ENCODE peak calls at places on chromosomes 7 and 10, in eight cellular contexts. M is PC-3; D is naive thymus-derived CD4-positive, alpha-beta T cell; B is CD4-positive, alpha-beta T cell; O is stimulated activated CD4-positive, alpha-beta T cell treated with anti-CD3 and anti-CD28 coated beads, TNF-alpha, amount 100 ng/mL, for 24 hours; S is activated CD4-positive, CD25-positive, alpha-beta regulatory T cell; W is D721Med; Q is IMR-90. P is an unnamed sample.

GRCh38 chr10:47043928-47044544 is 132.8 kb downstream of the PTPN20 start:
- DNase-seq in M (no peak), S (no peak), B (no peak), O (no peak), Q (no peak), D (no peak), W (no peak), P (no peak)

GRCh38 chr7:150503155-150503554 is 11.5 kb upstream of the GIMAP7 start:
- DNase-seq in W (no peak), D (no peak), M (no peak), Q (no peak), O (no peak), S (no peak), B (no peak), P (no peak)

GRCh38 chr7:123714296-123715080 is 34.3 kb downstream of the WASL start:
- DNase-seq in W (no peak), O (no peak), S (no peak), Q (peak; percentile 24), B (no peak), D (no peak), M (no peak), P (no peak)

GRCh38 chr7:36408589-36408988 is 18.9 kb downstream of the ANLN start:
- DNase-seq in D (no peak), S (no peak), M (peak; percentile 36), Q (no peak), O (no peak), W (no peak), B (no peak), P (no peak)

GRCh38 chr7:47153076-47153475 is 428.8 kb downstream of the TNS3 start:
- DNase-seq in O (no peak), W (no peak), B (no peak), D (no peak), M (peak; percentile 70), Q (peak; percentile 96), S (no peak), P (no peak)

GRCh38 chr10:82308641-82309040 is 433.6 kb downstream of the NRG3 start:
- DNase-seq in B (no peak), Q (no peak), W (no peak), D (no peak), O (no peak), M (no peak), S (no peak), P (no peak)

GRCh38 chr10:97752956-97753355 is 16.0 kb downstream of the ZFYVE27 start:
- DNase-seq in M (no peak), O (no peak), S (no peak), D (no peak), B (no peak), Q (no peak), W (no peak), P (no peak)

GRCh38 chr10:14486777-14487510 is 156.2 kb upstream of the FRMD4A start:
- DNase-seq in O (no peak), B (no peak), W (no peak), M (no peak), D (no peak), Q (peak; percentile 94), S (no peak), P (no peak)

GRCh38 chr7:4951903-4952636 is 6.9 kb downstream of the MMD2 start:
- DNase-seq in M (peak; percentile 40), S (no peak), Q (peak; percentile 10), B (no peak), W (no peak), D (no peak), O (no peak), P (peak; percentile 44)

P was measured in mesothelial cell of epicardium.